ENCODE peak calls at places on chromosomes 1 and 21, in four cellular contexts. F, P, G and W are unnamed samples. For H3K4me1, the result is how much of the 10 kb centered on the place peaks cover.

GRCh38 chr21:45256912-45257672 is 30.6 kb downstream of the POFUT2 start:
- DNase-seq in F (no peak), P (no peak), G (peak), W (no peak)

GRCh38 chr1:224851210-224851849 is 78.1 kb upstream of the DNAH14 start:
- DNase-seq in F (peak), P (peak), G (peak), W (peak)

GRCh38 chr1:50610563-50610962 is 187.3 kb upstream of the DMRTA2 start:
- DNase-seq in F (no peak), P (peak), G (no peak), W (no peak)

GRCh38 chr1:201260648-201261311 is 22.5 kb upstream of the PKP1 start:
- DNase-seq in F (no peak), P (no peak), G (no peak), W (no peak)

GRCh38 chr1:61221642-61222041 is 139.3 kb downstream of the NFIA start:
- DNase-seq in F (no peak), P (no peak), G (no peak), W (no peak)

GRCh38 chr1:218887141-218887925 is 286.3 kb upstream of the LYPLAL1 start:
- DNase-seq in F (no peak), P (no peak), G (no peak), W (no peak)

GRCh38 chr1:38672692-38673091 is 186.9 kb downstream of the RRAGC start:
- DNase-seq in F (no peak), P (no peak), G (no peak), W (no peak)

GRCh38 chr1:209755926-209756607 is at the start of gene TRAF3IP3:
- DNase-seq in F (no peak), P (no peak), G (no peak), W (no peak)

GRCh38 chr1:183881387-183882084 is 76.6 kb downstream of the RGL1 start:
- DNase-seq in F (no peak), P (peak), G (no peak), W (no peak)

GRCh38 chr1:183236158-183236725 is 50.2 kb downstream of the LAMC2 start:
- DNase-seq in F (no peak), P (no peak), G (no peak), W (no peak)

GRCh38 chr1:116954450-116954849 is 44.7 kb downstream of the PTGFRN start:
- DNase-seq in F (no peak), P (no peak), G (no peak), W (no peak)

GRCh38 chr1:62962014-62962793 is 178.3 kb downstream of the ATG4C start:
- DNase-seq in F (no peak), P (peak), G (no peak), W (no peak)

GRCh38 chr1:101280049-101280448 is 43.2 kb downstream of the S1PR1 start:
- DNase-seq in F (no peak), P (no peak), G (no peak), W (no peak)

GRCh38 chr1:54314691-54315455 is 91.3 kb downstream of the SSBP3 start:
- DNase-seq in F (no peak), P (no peak), G (no peak), W (no peak)

GRCh38 chr21:29196021-29196663 is 65.7 kb downstream of the MAP3K7CL start:
- DNase-seq in F (peak), P (peak), G (peak), W (peak)

GRCh38 chr1:221823566-221823965 is 81.7 kb upstream of the DUSP10 start:
- DNase-seq in F (no peak), P (no peak), G (no peak), W (no peak)

GRCh38 chr1:239242404-239242803 is 144.0 kb upstream of the CHRM3 start:
- DNase-seq in F (no peak), P (no peak), G (no peak), W (no peak)

GRCh38 chr21:14115646-14116045 is 95.1 kb downstream of the LIPI start:
- DNase-seq in F (no peak), P (no peak), G (no peak), W (no peak)

GRCh38 chr1:17866451-17867029 is 111.4 kb downstream of the ACTL8 start:
- DNase-seq in F (no peak), P (no peak), G (no peak), W (no peak)

GRCh38 chr1:60547821-60548220 is 474.3 kb upstream of the C1orf87 start:
- DNase-seq in F (no peak), P (no peak), G (no peak), W (no peak)

GRCh38 chr1:25832336-25833037 is 12.7 kb downstream of the MTFR1L start:
- DNase-seq in F (no peak), P (no peak), G (no peak), W (no peak)

GRCh38 chr1:147177611-147178370 is 5.5 kb upstream of the PRKAB2 start:
- DNase-seq in F (no peak), P (peak), G (no peak), W (no peak)

GRCh38 chr1:226444901-226445300 is 37.0 kb upstream of the PARP1 start:
- DNase-seq in F (no peak), P (peak), G (no peak), W (no peak)

GRCh38 chr1:211101481-211101880 is 32.5 kb downstream of the KCNH1 start:
- DNase-seq in F (no peak), P (no peak), G (no peak), W (no peak)

GRCh38 chr1:230407351-230407750 is 18.8 kb downstream of the PGBD5 start:
- DNase-seq in F (no peak), P (no peak), G (no peak), W (no peak)

GRCh38 chr1:226736908-226737818 is 1.9 kb downstream of the ITPKB start:
- DNase-seq in F (no peak), P (peak), G (no peak), W (no peak)

GRCh38 chr1:98940680-98941079 is 64.0 kb downstream of the PLPPR5 start:
- DNase-seq in F (no peak), P (no peak), G (no peak), W (no peak)

GRCh38 chr1:231720652-231721325 is 94.2 kb downstream of the DISC1 start:
- DNase-seq in F (no peak), P (no peak), G (no peak), W (no peak)

GRCh38 chr1:60564856-60565445 is 491.4 kb upstream of the C1orf87 start:
- DNase-seq in F (no peak), P (no peak), G (no peak), W (no peak)

GRCh38 chr1:2049517-2050481 is at the start of gene PRKCZ:
- DNase-seq in F (peak), P (peak), G (peak), W (no peak)

GRCh38 chr1:184242507-184242943 is 144.3 kb upstream of the C1orf21 start:
- DNase-seq in F (no peak), P (peak), G (no peak), W (no peak)

GRCh38 chr1:228758451-228758850 is 23.2 kb downstream of the RHOU start:
- DNase-seq in F (no peak), P (no peak), G (no peak), W (no peak)

GRCh38 chr1:233993651-233994050 is 89.2 kb downstream of the SLC35F3 start:
- DNase-seq in F (peak), P (no peak), G (no peak), W (peak)

GRCh38 chr1:41539416-41539800 is 54.9 kb upstream of the EDN2 start:
- DNase-seq in F (no peak), P (no peak), G (no peak), W (no peak)

GRCh38 chr1:223244366-223245103 is 101.5 kb upstream of the TLR5 start:
- DNase-seq in F (no peak), P (no peak), G (peak), W (no peak)

GRCh38 chr1:75533085-75533484 is 77.8 kb downstream of the SLC44A5 start:
- DNase-seq in F (no peak), P (no peak), G (no peak), W (no peak)

GRCh38 chr1:117150316-117150715 is 28.8 kb upstream of the TRIM45 start:
- DNase-seq in F (no peak), P (no peak), G (no peak), W (no peak)

GRCh38 chr1:20574686-20575543 is 14.0 kb upstream of the CDA start:
- DNase-seq in F (peak), P (peak), G (peak), W (peak)

GRCh38 chr1:36342426-36343185 is 19.2 kb upstream of the EVA1B start:
- DNase-seq in F (no peak), P (peak), G (peak), W (peak)

GRCh38 chr1:14777516-14778506 is 179.3 kb downstream of the KAZN start:
- DNase-seq in F (no peak), P (no peak), G (peak), W (no peak)

GRCh38 chr1:32554288-32554687 is 15.1 kb downstream of the ZBTB8A start:
- DNase-seq in F (no peak), P (no peak), G (no peak), W (no peak)
- TF ChIP-seq REST in F (no peak), P (no peak), G (no peak), W (no peak)

GRCh38 chr1:208047476-208047934 is 136.6 kb upstream of the CD34 start:
- DNase-seq in F (no peak), P (no peak), G (no peak), W (no peak)
- TF ChIP-seq POLR2AphosphoS5 in F (no peak), P (no peak), G (no peak), W (no peak)

DNA sequence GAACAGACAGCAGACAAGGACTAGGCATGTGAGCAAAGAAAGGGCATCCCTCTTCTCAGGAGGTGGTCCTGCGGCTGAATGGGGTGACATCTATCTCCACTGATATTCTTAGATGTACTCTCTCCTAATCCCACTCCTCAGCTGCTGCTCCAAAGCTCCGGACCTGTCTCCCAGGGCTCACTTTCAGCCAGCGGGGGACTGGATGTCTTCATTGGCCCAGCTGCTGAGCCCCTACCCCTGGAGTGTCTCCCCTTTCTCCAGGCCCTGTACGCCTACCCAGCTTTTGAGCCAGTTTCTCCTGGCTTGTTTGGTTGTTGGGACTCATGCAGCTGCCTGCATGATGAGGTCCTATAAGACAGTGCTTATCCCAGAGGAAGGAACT is 28.8 kb upstream of the CSF1 start:
- DNase-seq in F (no peak), P (no peak), G (no peak), W (no peak)
- H3K4me1 ChIP-seq in F (under half), P (under half), G (under half), W (half or more)

GRCh38 chr1:175499595-175500367 is 243.6 kb downstream of the TNR start:
- DNase-seq in F (no peak), P (no peak), G (no peak), W (no peak)

GRCh38 chr1:175508320-175509110 is 234.9 kb downstream of the TNR start:
- DNase-seq in F (no peak), P (no peak), G (no peak), W (no peak)

GRCh38 chr1:175506081-175506480 is 237.3 kb downstream of the TNR start:
- DNase-seq in F (no peak), P (no peak), G (no peak), W (no peak)

GRCh38 chr1:175504875-175505555 is 238.4 kb downstream of the TNR start:
- DNase-seq in F (no peak), P (peak), G (no peak), W (no peak)

GRCh38 chr1:175503538-175503937 is 239.9 kb downstream of the TNR start:
- DNase-seq in F (no peak), P (no peak), G (no peak), W (no peak)
- TF ChIP-seq REST in F (no peak), P (no peak), G (no peak), W (no peak)

DNA sequence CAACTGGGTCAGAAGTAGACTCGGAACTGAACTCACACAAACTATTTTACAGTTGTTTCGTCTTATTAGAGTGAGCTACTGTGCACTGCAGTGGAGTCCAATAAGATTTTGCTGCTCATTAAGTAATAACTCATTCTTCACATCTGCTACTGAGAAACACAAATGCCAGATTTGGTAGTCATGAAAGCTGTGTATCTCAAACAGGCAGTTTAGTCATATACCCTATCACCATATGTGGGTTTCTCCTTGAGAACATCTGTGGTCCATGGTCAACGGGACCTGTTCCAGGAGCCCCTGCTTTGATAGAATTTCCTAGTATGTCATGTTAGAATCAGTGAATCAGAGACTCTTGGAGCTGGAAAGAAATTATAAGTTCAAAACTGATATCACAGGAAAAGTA is 60.4 kb downstream of the ALG14 start:
- DNase-seq in F (no peak), P (no peak), G (no peak), W (no peak)
- TF ChIP-seq POLR2AphosphoS5 in F (no peak), P (no peak), G (no peak), W (no peak)

DNA sequence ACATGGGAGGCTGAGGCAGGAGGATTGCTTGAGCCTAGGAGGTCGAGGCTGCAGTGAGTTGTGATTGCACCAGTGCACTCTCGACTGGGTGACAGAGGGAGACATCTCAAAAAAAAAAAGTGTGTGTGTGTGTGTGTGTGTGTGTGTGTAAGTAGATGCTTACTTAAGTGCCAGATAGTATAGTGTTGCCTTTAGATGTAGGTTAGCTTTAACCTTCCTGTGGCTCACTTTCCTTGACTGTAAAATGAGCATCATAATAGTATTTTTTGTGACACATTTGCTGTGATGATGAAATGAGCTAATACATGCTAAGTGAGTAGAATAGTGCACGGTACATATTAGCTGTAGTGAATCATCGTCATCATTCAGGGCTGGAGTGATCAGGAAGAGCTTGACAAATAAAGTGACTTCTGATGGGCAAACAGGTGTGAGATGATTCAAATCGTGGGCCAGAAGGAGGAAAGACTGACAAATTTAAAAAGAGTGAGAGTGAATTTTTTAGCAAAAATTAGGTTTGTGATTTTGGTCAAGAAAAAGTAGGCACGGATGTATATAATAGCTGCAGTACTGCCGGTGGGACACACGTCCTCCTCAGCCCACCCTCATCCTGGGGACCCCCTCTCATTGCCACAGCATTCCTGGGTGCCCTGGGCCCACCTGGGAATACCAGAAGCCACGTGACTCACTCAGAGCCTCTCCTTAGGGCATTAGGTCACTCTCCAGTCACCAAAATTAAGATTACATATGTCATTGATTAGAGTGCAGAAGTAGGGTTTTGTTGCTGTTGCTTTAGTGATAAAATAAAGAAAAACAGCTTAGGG is 33.9 kb downstream of the EIF2D start:
- DNase-seq in F (no peak), P (no peak), G (no peak), W (no peak)
- H3K4me1 ChIP-seq in F (under half), P (under half), G (under half), W (under half)